ENCODE peak calls at places on chromosomes 3 and 15, in ten cellular contexts. M, H, N, W, P, Z, R, U, K and G are unnamed samples.

GRCh38 chr3:72186485-72186864 is 401.5 kb upstream of the PROK2 start:
- DNase-seq in M (no peak), H (peak; percentile 60), N (peak; percentile 79), W (no peak), P (peak; percentile 51), Z (no peak), R (no peak), U (no peak), K (no peak), G (no peak)

GRCh38 chr3:189776163-189776824 is 145.1 kb downstream of the TP63 start:
- DNase-seq in M (no peak), H (no peak), N (no peak), W (no peak), P (no peak), Z (no peak), R (no peak), U (no peak), K (no peak), G (no peak)

GRCh38 chr3:99862208-99862607 is 44.5 kb downstream of the CMSS1 start:
- DNase-seq in M (peak; percentile 18), H (peak; percentile 83), N (no peak), W (no peak), P (peak; percentile 42), Z (no peak), R (no peak), U (no peak), K (no peak), G (no peak)

GRCh38 chr15:51076142-51076897 is 18.4 kb downstream of the TNFAIP8L3 start:
- DNase-seq in M (no peak), H (no peak), N (no peak), W (peak; percentile 46), P (no peak), Z (no peak), R (no peak), U (no peak), K (no peak), G (no peak)

GRCh38 chr15:68767833-68768232 is 52.9 kb downstream of the ANP32A start:
- DNase-seq in M (no peak), H (no peak), N (no peak), W (no peak), P (no peak), Z (no peak), R (no peak), U (no peak), K (no peak), G (no peak)

GRCh38 chr3:44030690-44031344 is 210.9 kb upstream of the TOPAZ1 start:
- DNase-seq in M (no peak), H (no peak), N (peak; percentile 2), W (no peak), P (peak; percentile 12), Z (no peak), R (no peak), U (no peak), K (no peak), G (no peak)

GRCh38 chr15:82159922-82160321 is 102.6 kb downstream of the EFL1 start:
- DNase-seq in M (peak; percentile 79), H (peak; percentile 100), N (peak; percentile 93), W (no peak), P (peak; percentile 95), Z (no peak), R (no peak), U (no peak), K (no peak), G (peak; percentile 96)

GRCh38 chr3:197117107-197117506 is 87.5 kb upstream of the MELTF start:
- DNase-seq in M (peak; percentile 18), H (peak; percentile 17), N (no peak), W (no peak), P (no peak), Z (no peak), R (no peak), U (no peak), K (no peak), G (no peak)

GRCh38 chr15:66862878-66863335 is 160.9 kb downstream of the SMAD6 start:
- DNase-seq in M (peak; percentile 87), H (peak; percentile 87), N (peak; percentile 85), W (peak; percentile 85), P (peak; percentile 87), Z (peak; percentile 86), R (peak; percentile 79), U (peak; percentile 79), K (peak; percentile 87), G (peak; percentile 62)

GRCh38 chr3:138923531-138923994 is 23.4 kb downstream of the FOXL2 start:
- DNase-seq in M (peak; percentile 84), H (peak; percentile 83), N (peak; percentile 92), W (peak; percentile 55), P (peak; percentile 86), Z (peak; percentile 83), R (peak; percentile 74), U (peak; percentile 89), K (peak; percentile 82), G (peak; percentile 67)

GRCh38 chr3:123660276-123660675 is 75.4 kb upstream of the HACD2 start:
- DNase-seq in M (no peak), H (no peak), N (no peak), W (no peak), P (no peak), Z (no peak), R (no peak), U (no peak), K (no peak), G (no peak)

GRCh38 chr3:143088835-143089234 is 30.7 kb upstream of the CHST2 start:
- DNase-seq in M (no peak), H (no peak), N (no peak), W (no peak), P (no peak), Z (no peak), R (no peak), U (no peak), K (no peak), G (no peak)

GRCh38 chr3:143081844-143082778 is 37.5 kb upstream of the CHST2 start:
- DNase-seq in M (no peak), H (no peak), N (no peak), W (no peak), P (no peak), Z (no peak), R (no peak), U (no peak), K (no peak), G (no peak)

GRCh38 chr3:143081365-143081764 is 38.2 kb upstream of the CHST2 start:
- DNase-seq in M (no peak), H (no peak), N (no peak), W (no peak), P (no peak), Z (no peak), R (no peak), U (no peak), K (no peak), G (no peak)

GRCh38 chr3:143083781-143084180 is 35.8 kb upstream of the CHST2 start:
- DNase-seq in M (no peak), H (no peak), N (no peak), W (no peak), P (no peak), Z (no peak), R (no peak), U (no peak), K (no peak), G (no peak)

GRCh38 chr3:143084856-143085731 is 34.5 kb upstream of the CHST2 start:
- DNase-seq in M (peak; percentile 33), H (peak; percentile 47), N (peak; percentile 75), W (no peak), P (no peak), Z (no peak), R (no peak), U (no peak), K (no peak), G (no peak)
- TF ChIP-seq CTCF in M (no peak), H (no peak), N (no peak), W (no peak), P (no peak), Z (no peak), R (no peak), U (no peak), K (no peak), G (no peak)

DNA sequence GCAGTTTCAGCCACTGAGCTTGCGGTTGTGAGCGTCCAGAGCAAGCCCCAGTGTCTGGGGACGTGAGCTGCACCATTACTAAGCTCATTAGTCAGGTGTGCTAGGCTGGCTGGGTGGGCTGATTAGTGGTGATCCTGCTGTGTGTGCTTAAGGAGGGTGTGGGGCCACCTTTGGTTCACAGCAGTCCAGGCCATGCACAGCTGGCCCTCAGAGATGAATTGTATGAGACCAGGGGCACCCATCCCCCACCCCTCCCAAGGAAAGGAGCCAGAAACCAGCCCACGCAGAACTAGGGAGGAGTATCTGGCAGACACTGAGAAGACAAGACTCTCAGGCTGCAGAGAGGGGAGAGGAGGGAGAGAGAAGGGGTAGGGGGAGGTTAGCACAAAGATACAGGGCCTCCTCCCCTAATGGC is 3.8 kb downstream of the TYRO3 start:
- DNase-seq in M (no peak), H (peak; percentile 37), N (peak; percentile 75), W (peak; percentile 94), P (no peak), Z (no peak), R (no peak), U (no peak), K (no peak), G (no peak)
- H3K4me3 ChIP-seq in M (no peak overlapping the region), H (no peak overlapping the region), N (no peak overlapping the region), W (no peak overlapping the region), P (no peak overlapping the region), Z (no peak overlapping the region), R (no peak overlapping the region), U (no peak overlapping the region), K (no peak overlapping the region), G (no peak overlapping the region)

GRCh38 chr3:179495483-179495882 is 44.2 kb upstream of the GNB4 start:
- DNase-seq in M (no peak), H (no peak), N (no peak), W (no peak), P (no peak), Z (no peak), R (no peak), U (no peak), K (no peak), G (no peak)
- H3K9me3 ChIP-seq in M (peaks cover 11% of the 10 kb centered on the region), H (peaks cover 21% of the 10 kb centered on the region), N (no peaks in the 10 kb centered on the region), W (no peaks in the 10 kb centered on the region), P (no peaks in the 10 kb centered on the region), Z (peaks cover 12% of the 10 kb centered on the region), R (peaks cover 92% of the 10 kb centered on the region), U (no peaks in the 10 kb centered on the region), K (peaks cover 35% of the 10 kb centered on the region), G (peaks cover 8% of the 10 kb centered on the region)

GRCh38 chr3:15819576-15819975 is 21.8 kb upstream of the ANKRD28 start:
- DNase-seq in M (no peak), H (no peak), N (no peak), W (no peak), P (no peak), Z (no peak), R (no peak), U (no peak), K (no peak), G (no peak)

GRCh38 chr3:15810702-15811101 is 12.9 kb upstream of the ANKRD28 start:
- DNase-seq in M (no peak), H (no peak), N (no peak), W (no peak), P (no peak), Z (no peak), R (no peak), U (no peak), K (no peak), G (no peak)

GRCh38 chr3:15819043-15819442 is 21.3 kb upstream of the ANKRD28 start:
- DNase-seq in M (no peak), H (no peak), N (no peak), W (no peak), P (no peak), Z (no peak), R (no peak), U (no peak), K (no peak), G (no peak)

GRCh38 chr3:15812183-15812582 is 14.4 kb upstream of the ANKRD28 start:
- DNase-seq in M (no peak), H (peak; percentile 36), N (peak; percentile 60), W (no peak), P (peak; percentile 66), Z (no peak), R (no peak), U (no peak), K (no peak), G (no peak)

GRCh38 chr3:15815696-15816095 is 17.9 kb upstream of the ANKRD28 start:
- DNase-seq in M (peak; percentile 78), H (peak; percentile 88), N (peak; percentile 86), W (no peak), P (peak; percentile 91), Z (no peak), R (no peak), U (no peak), K (no peak), G (peak; percentile 54)
- TF ChIP-seq CTCF in M (peak; percentile 68), H (peak; percentile 67), N (peak; percentile 32), W (peak; percentile 36), P (peak; percentile 27), Z (no peak), R (peak; percentile 63), U (no peak), K (peak; percentile 27), G (peak; percentile 54)